ENCODE peak calls at places on chromosomes 12 and 14, in seven cellular contexts. One of them, this sample, is unnamed.
A peak's percentile ranks its signal among the peaks of the same experiment; 100 is the strongest.

GRCh38 chr12:26979733-26980132 is 34.5 kb downstream of the TM7SF3 start:
- DNase-seq in AG08396: no peak
- DNase-seq in A549: no peak
- DNase-seq in activated CD4-positive, alpha-beta T cell treated with anti-CD3 and anti-CD28 coated beads, Interleukin-2, amount 50 U/mL, for 4 hours: no peak
- DNase-seq in NCI-H1105 treated with DMSO at 0.1 percent for 48 hours: no peak
- DNase-seq in right cardiac atrium: no peak
- DNase-seq in RWPE1: no peak
- DNase-seq in this sample: no peak

GRCh38 chr12:25438638-25439037 is 114.4 kb downstream of the LMNTD1 start:
- DNase-seq in AG08396: peak; percentile 10
- DNase-seq in A549: no peak
- DNase-seq in activated CD4-positive, alpha-beta T cell treated with anti-CD3 and anti-CD28 coated beads, Interleukin-2, amount 50 U/mL, for 4 hours: no peak
- DNase-seq in NCI-H1105 treated with DMSO at 0.1 percent for 48 hours: no peak
- DNase-seq in right cardiac atrium: no peak
- DNase-seq in RWPE1: no peak
- DNase-seq in this sample: no peak

GRCh38 chr14:26896447-26896846 is 298.6 kb upstream of the NOVA1 start:
- DNase-seq in AG08396: no peak
- DNase-seq in A549: no peak
- DNase-seq in activated CD4-positive, alpha-beta T cell treated with anti-CD3 and anti-CD28 coated beads, Interleukin-2, amount 50 U/mL, for 4 hours: no peak
- DNase-seq in NCI-H1105 treated with DMSO at 0.1 percent for 48 hours: no peak
- DNase-seq in right cardiac atrium: peak; percentile 23
- DNase-seq in RWPE1: no peak
- DNase-seq in this sample: no peak

GRCh38 chr12:3677609-3678008 is 75.3 kb downstream of the CRACR2A start:
- DNase-seq in AG08396: no peak
- DNase-seq in A549: no peak
- DNase-seq in activated CD4-positive, alpha-beta T cell treated with anti-CD3 and anti-CD28 coated beads, Interleukin-2, amount 50 U/mL, for 4 hours: no peak
- DNase-seq in NCI-H1105 treated with DMSO at 0.1 percent for 48 hours: no peak
- DNase-seq in right cardiac atrium: no peak
- DNase-seq in RWPE1: no peak
- DNase-seq in this sample: no peak

GRCh38 chr12:108204117-108204516 is 75.0 kb downstream of the WSCD2 start:
- DNase-seq in AG08396: no peak
- DNase-seq in A549: no peak
- DNase-seq in activated CD4-positive, alpha-beta T cell treated with anti-CD3 and anti-CD28 coated beads, Interleukin-2, amount 50 U/mL, for 4 hours: no peak
- DNase-seq in NCI-H1105 treated with DMSO at 0.1 percent for 48 hours: no peak
- DNase-seq in right cardiac atrium: no peak
- DNase-seq in RWPE1: no peak
- DNase-seq in this sample: no peak

GRCh38 chr12:88035271-88035906 is 6.2 kb upstream of the C12orf50 start:
- DNase-seq in AG08396: peak; percentile 94
- DNase-seq in A549: peak; percentile 90
- DNase-seq in activated CD4-positive, alpha-beta T cell treated with anti-CD3 and anti-CD28 coated beads, Interleukin-2, amount 50 U/mL, for 4 hours: peak; percentile 86
- DNase-seq in NCI-H1105 treated with DMSO at 0.1 percent for 48 hours: peak; percentile 81
- DNase-seq in right cardiac atrium: peak; percentile 95
- DNase-seq in RWPE1: peak; percentile 77
- DNase-seq in this sample: peak; percentile 82

GRCh38 chr14:21026988-21027315 is 2.1 kb upstream of the NDRG2 start:
- DNase-seq in AG08396: no peak
- DNase-seq in A549: no peak
- DNase-seq in activated CD4-positive, alpha-beta T cell treated with anti-CD3 and anti-CD28 coated beads, Interleukin-2, amount 50 U/mL, for 4 hours: no peak
- DNase-seq in NCI-H1105 treated with DMSO at 0.1 percent for 48 hours: no peak
- DNase-seq in right cardiac atrium: peak; percentile 61
- DNase-seq in RWPE1: no peak
- DNase-seq in this sample: no peak

GRCh38 chr12:101076940-101077351 is 133.1 kb downstream of the SLC5A8 start:
- DNase-seq in AG08396: peak; percentile 18
- DNase-seq in A549: no peak
- DNase-seq in activated CD4-positive, alpha-beta T cell treated with anti-CD3 and anti-CD28 coated beads, Interleukin-2, amount 50 U/mL, for 4 hours: no peak
- DNase-seq in NCI-H1105 treated with DMSO at 0.1 percent for 48 hours: no peak
- DNase-seq in right cardiac atrium: no peak
- DNase-seq in RWPE1: no peak
- DNase-seq in this sample: no peak

GRCh38 chr12:106985479-106985878 is 1.5 kb downstream of the MTERF2 start:
- DNase-seq in AG08396: no peak
- DNase-seq in A549: no peak
- DNase-seq in activated CD4-positive, alpha-beta T cell treated with anti-CD3 and anti-CD28 coated beads, Interleukin-2, amount 50 U/mL, for 4 hours: no peak
- DNase-seq in NCI-H1105 treated with DMSO at 0.1 percent for 48 hours: no peak
- DNase-seq in right cardiac atrium: no peak
- DNase-seq in RWPE1: no peak
- DNase-seq in this sample: no peak

GRCh38 chr14:75831455-75831854 is 150.3 kb downstream of the TGFB3 start:
- DNase-seq in AG08396: peak; percentile 54
- DNase-seq in A549: peak; percentile 5
- DNase-seq in activated CD4-positive, alpha-beta T cell treated with anti-CD3 and anti-CD28 coated beads, Interleukin-2, amount 50 U/mL, for 4 hours: no peak
- DNase-seq in NCI-H1105 treated with DMSO at 0.1 percent for 48 hours: peak; percentile 69
- DNase-seq in right cardiac atrium: peak; percentile 62
- DNase-seq in RWPE1: no peak
- DNase-seq in this sample: no peak